ENCODE peak calls at places on chromosomes 16 and 17, in four cellular contexts. One of them, this sample, is unnamed.

GRCh38 chr17:6531575-6531974 is 24.8 kb downstream of the PITPNM3 start:
- DNase-seq in GM12878: no peak
- DNase-seq in K562: no peak
- DNase-seq in HepG2: no peak
- DNase-seq in this sample: no peak

GRCh38 chr17:75047398-75048098 is 523 bp downstream of the KCTD2 start:
- DNase-seq in GM12878: no peak
- DNase-seq in K562: peak
- DNase-seq in HepG2: no peak
- DNase-seq in this sample: no peak

GRCh38 chr17:46805771-46806170 is 12.7 kb downstream of the WNT3 start:
- DNase-seq in GM12878: no peak
- DNase-seq in K562: no peak
- DNase-seq in HepG2: no peak
- DNase-seq in this sample: no peak

GRCh38 chr17:12421646-12422306 is 243.9 kb upstream of the MYOCD start:
- DNase-seq in GM12878: no peak
- DNase-seq in K562: no peak
- DNase-seq in HepG2: no peak
- DNase-seq in this sample: no peak

GRCh38 chr17:51373489-51374194 is 113.3 kb downstream of the UTP18 start:
- DNase-seq in GM12878: no peak
- DNase-seq in K562: no peak
- DNase-seq in HepG2: no peak
- DNase-seq in this sample: no peak

GRCh38 chr17:15910791-15911190 is 34.1 kb upstream of the ADORA2B start:
- DNase-seq in GM12878: no peak
- DNase-seq in K562: no peak
- DNase-seq in HepG2: no peak
- DNase-seq in this sample: no peak

GRCh38 chr17:30427611-30428010 is 48.9 kb downstream of the CPD start:
- DNase-seq in GM12878: no peak
- DNase-seq in K562: no peak
- DNase-seq in HepG2: no peak
- DNase-seq in this sample: no peak

GRCh38 chr17:56319531-56319930 is 166.3 kb downstream of the ANKFN1 start:
- DNase-seq in GM12878: peak
- DNase-seq in K562: peak
- DNase-seq in HepG2: peak
- DNase-seq in this sample: peak

GRCh38 chr16:1960665-1961630 is 1.6 kb downstream of the NDUFB10 start:
- DNase-seq in GM12878: no peak
- DNase-seq in K562: peak
- DNase-seq in HepG2: peak
- DNase-seq in this sample: no peak

GRCh38 chr16:78134944-78135619 is 35.6 kb downstream of the WWOX start:
- DNase-seq in GM12878: no peak
- DNase-seq in K562: no peak
- DNase-seq in HepG2: peak
- DNase-seq in this sample: no peak

GRCh38 chr16:16019488-16019887 is 70.1 kb downstream of the ABCC1 start:
- DNase-seq in GM12878: no peak
- DNase-seq in K562: no peak
- DNase-seq in HepG2: no peak
- DNase-seq in this sample: no peak

GRCh38 chr17:77371117-77371887 is 230.5 kb downstream of the SEC14L1 start:
- DNase-seq in GM12878: no peak
- DNase-seq in K562: no peak
- DNase-seq in HepG2: no peak
- DNase-seq in this sample: no peak

GRCh38 chr17:61463068-61463980 is 11.1 kb downstream of the TBX4 start:
- DNase-seq in GM12878: no peak
- DNase-seq in K562: peak
- DNase-seq in HepG2: no peak
- DNase-seq in this sample: no peak

GRCh38 chr17:73956169-73956568 is 247.3 kb upstream of the RPL38 start:
- DNase-seq in GM12878: no peak
- DNase-seq in K562: no peak
- DNase-seq in HepG2: no peak
- DNase-seq in this sample: no peak

GRCh38 chr17:4994081-4994595 is 3.2 kb downstream of the INCA1 start:
- DNase-seq in GM12878: no peak
- DNase-seq in K562: no peak
- DNase-seq in HepG2: no peak
- DNase-seq in this sample: no peak

GRCh38 chr17:29151567-29151966 is 28.6 kb downstream of the MYO18A start:
- DNase-seq in GM12878: no peak
- DNase-seq in K562: peak
- DNase-seq in HepG2: peak
- DNase-seq in this sample: no peak

DNA sequence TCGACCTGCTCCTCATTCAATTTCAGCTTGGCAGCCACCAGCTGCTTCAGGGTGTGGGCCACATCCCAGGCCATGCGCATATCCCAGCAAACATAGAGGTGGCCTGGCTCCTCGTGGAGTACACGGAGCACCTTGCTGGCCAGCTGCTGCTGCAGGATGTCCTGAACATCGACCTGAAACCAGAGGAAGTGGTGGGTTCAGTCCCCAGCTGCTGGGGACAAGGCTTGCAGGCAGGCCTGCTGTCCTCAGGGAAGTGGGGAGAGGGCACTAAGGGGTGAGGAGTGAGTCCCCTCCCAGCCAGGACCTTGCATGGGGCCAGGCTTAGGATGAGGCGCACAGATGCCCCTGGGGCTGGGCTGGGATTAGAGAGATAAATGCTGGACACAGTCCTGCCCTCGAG is 22.6 kb downstream of the LGALS9 start:
- DNase-seq in GM12878: no peak
- DNase-seq in K562: no peak
- DNase-seq in HepG2: no peak
- DNase-seq in this sample: no peak
- TF ChIP-seq ZBTB33 in GM12878: no peak
- TF ChIP-seq ZBTB33 in K562: no peak
- TF ChIP-seq ZBTB33 in HepG2: no peak
- TF ChIP-seq ZBTB33 in this sample: no peak

DNA sequence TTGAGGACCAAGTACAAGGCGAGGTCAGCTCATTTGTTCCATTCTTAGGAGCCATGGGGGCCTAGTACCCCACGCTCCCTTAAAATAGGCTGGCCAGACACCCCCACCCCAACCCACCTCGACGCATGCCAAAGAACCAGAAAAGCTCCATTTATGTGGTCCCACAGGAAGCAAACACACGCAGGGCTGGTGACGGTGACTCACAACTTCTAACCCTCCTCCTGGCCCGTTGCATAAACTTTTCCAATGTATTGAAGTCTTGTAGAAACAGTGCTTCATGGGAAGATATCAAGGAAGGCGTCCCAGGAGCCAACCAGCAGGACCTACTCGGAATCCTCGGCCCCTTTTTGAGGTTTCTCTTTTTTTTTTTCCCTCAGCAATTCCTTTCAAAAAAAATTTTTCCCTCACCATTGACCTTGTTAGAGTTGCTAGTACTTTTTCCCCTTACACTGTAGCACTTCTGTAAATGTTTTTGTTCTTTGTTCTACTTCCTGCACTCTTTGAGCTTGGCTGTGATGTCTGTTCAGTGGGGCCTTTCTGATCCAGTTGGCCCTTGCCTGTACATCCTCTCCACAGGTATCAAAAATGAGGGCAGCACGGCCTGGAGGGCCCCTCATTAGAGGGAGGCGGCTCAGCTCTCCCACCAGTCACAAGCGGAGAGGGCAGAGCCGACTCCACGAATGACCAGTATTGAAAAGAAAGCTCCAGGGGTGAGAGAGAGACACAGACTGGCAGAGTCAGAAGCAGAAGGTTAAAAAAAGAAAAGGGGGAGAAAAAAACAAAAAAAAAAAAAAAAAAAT is 208.3 kb downstream of the RGS9 start:
- DNase-seq in GM12878: no peak
- DNase-seq in K562: no peak
- DNase-seq in HepG2: no peak
- DNase-seq in this sample: no peak
- TF ChIP-seq SMC3 in GM12878: no peak
- TF ChIP-seq SMC3 in K562: no peak
- TF ChIP-seq SMC3 in HepG2: no peak
- TF ChIP-seq SMC3 in this sample: no peak

DNA sequence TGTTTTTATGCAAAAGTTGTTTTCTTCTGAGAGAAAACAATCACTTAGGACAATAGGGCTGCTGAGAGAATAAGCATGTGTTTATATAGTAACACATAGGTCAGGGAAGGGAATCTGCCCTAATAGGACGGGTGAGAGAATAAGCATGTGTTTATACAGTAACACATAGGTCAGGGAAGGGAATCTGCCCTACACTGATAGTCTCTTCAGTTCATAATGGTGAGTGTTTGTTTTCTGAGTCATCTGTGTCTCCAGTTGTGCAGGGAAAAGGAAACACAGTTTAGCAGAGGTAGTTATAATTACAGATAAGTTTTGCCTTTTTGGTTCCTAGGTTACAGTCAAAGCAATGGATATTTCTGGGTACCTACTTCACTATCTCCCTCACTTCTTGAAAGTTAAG is 252.3 kb upstream of the CA10 start:
- DNase-seq in GM12878: no peak
- DNase-seq in K562: no peak
- DNase-seq in HepG2: peak
- DNase-seq in this sample: no peak
- TF ChIP-seq SIN3A in GM12878: no peak
- TF ChIP-seq SIN3A in K562: no peak
- TF ChIP-seq SIN3A in HepG2: no peak
- TF ChIP-seq SIN3A in this sample: no peak

GRCh38 chr17:42679001-42679491 is 2.3 kb upstream of the PLEKHH3 start:
- DNase-seq in GM12878: no peak
- DNase-seq in K562: peak
- DNase-seq in HepG2: peak
- DNase-seq in this sample: no peak
- TF ChIP-seq ZBTB33 in GM12878: no peak
- TF ChIP-seq ZBTB33 in K562: no peak
- TF ChIP-seq ZBTB33 in HepG2: no peak
- TF ChIP-seq ZBTB33 in this sample: no peak

This sample was measured in SK-N-SH.